ENCODE peak calls at places on chromosomes 11 and 22, in nine cellular contexts. N is tibial artery, Q is A549, Z is lower lobe of right lung, C is bronchial epithelial cell, Y is activated B cell treated with CpG ODN at 0.5 μM for 24 hours, M is ovary, A is heart left ventricle, J is uterus. O is an unnamed sample.
A peak's percentile ranks its signal among the peaks of the same experiment; 100 is the strongest.

GRCh38 chr11:703515-703914 is 2.5 kb upstream of the EPS8L2 start:
- DNase-seq in N (no peak), Q (no peak), Z (no peak), C (no peak), Y (no peak), M (no peak), A (no peak), J (no peak), O (no peak)

GRCh38 chr22:36311386-36312085 is 58.6 kb downstream of the APOL1 start:
- DNase-seq in N (no peak), Q (no peak), Z (no peak), C (no peak), Y (no peak), M (no peak), A (no peak), J (no peak), O (no peak)

GRCh38 chr22:45904236-45904635 is 72.7 kb downstream of the WNT7B start:
- DNase-seq in N (no peak), Q (no peak), Z (no peak), C (no peak), Y (no peak), M (no peak), A (no peak), J (no peak), O (peak; percentile 32)

GRCh38 chr22:41480397-41480735 is 11.4 kb downstream of the ACO2 start:
- DNase-seq in N (peak; percentile 22), Q (no peak), Z (no peak), C (no peak), Y (no peak), M (no peak), A (no peak), J (no peak), O (no peak)

GRCh38 chr22:39332441-39333064 is 13.1 kb upstream of the RPL3 start:
- DNase-seq in N (no peak), Q (no peak), Z (no peak), C (no peak), Y (no peak), M (no peak), A (no peak), J (no peak), O (peak; percentile 31)

GRCh38 chr22:21632237-21632895 is at the start of gene CCDC116:
- DNase-seq in N (no peak), Q (peak; percentile 31), Z (peak; percentile 70), C (no peak), Y (no peak), M (no peak), A (no peak), J (no peak), O (no peak)

GRCh38 chr11:4891996-4892640 is 10.4 kb downstream of the OR51T1 start:
- DNase-seq in N (no peak), Q (no peak), Z (no peak), C (peak; percentile 88), Y (no peak), M (no peak), A (no peak), J (no peak), O (no peak)

GRCh38 chr22:37095113-37095512 is 14.4 kb downstream of the TMPRSS6 start:
- DNase-seq in N (no peak), Q (no peak), Z (no peak), C (no peak), Y (no peak), M (no peak), A (no peak), J (no peak), O (no peak)

GRCh38 chr22:24716602-24717001 is 57.9 kb downstream of the PIWIL3 start:
- DNase-seq in N (no peak), Q (no peak), Z (no peak), C (no peak), Y (no peak), M (no peak), A (no peak), J (no peak), O (no peak)

GRCh38 chr11:119262668-119263351 is 54.1 kb downstream of the MCAM start:
- DNase-seq in N (no peak), Q (no peak), Z (no peak), C (peak; percentile 84), Y (no peak), M (no peak), A (no peak), J (no peak), O (no peak)
- TF ChIP-seq CTCF in N (no peak), Q (no peak), Z (no peak), C (no peak), Y (no peak), M (no peak), A (peak; percentile 41), J (no peak), O (no peak)

DNA sequence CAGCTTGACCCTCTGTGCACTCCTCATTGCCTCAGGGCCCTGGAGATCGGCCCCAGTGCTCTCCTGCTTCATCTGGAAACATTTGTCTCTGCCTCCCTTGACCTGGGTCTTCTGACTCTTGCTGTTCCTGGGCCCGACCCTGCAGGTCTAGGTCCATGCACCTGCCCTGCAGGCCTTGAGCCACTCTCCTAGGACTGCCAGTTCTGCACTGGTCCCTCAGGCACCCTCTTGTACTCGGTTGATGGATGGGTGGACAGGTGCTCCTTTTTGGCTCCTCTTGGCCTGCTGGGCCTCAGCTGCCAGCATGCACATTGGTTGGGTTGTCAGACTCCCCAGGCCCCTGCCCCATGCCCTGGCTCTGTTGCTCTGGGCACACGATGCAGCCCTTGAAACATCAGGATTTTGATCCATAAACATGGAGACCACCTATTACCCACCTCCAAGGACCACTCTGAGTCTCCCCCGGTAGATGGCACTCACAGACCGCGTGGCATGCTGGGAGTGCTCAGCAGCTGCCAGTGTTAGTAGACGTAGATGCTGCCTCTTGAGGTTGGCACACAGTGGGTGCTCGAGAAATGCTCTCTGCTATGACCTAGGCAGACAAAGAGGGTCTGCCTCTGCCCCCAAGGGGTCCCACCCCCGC is 20.2 kb upstream of the ACR start:
- DNase-seq in N (no peak), Q (no peak), Z (no peak), C (no peak), Y (no peak), M (no peak), A (no peak), J (no peak), O (no peak)
- TF ChIP-seq CTCF in N (no peak), Q (no peak), Z (no peak), C (no peak), Y (no peak), M (no peak), A (no peak), J (no peak), O (no peak)

GRCh38 chr11:45253640-45254039 is 32.5 kb downstream of the SYT13 start:
- DNase-seq in N (no peak), Q (no peak), Z (no peak), C (no peak), Y (no peak), M (no peak), A (no peak), J (no peak), O (no peak)

GRCh38 chr11:45252877-45253276 is 33.3 kb downstream of the SYT13 start:
- DNase-seq in N (no peak), Q (no peak), Z (no peak), C (no peak), Y (no peak), M (no peak), A (no peak), J (no peak), O (no peak)

GRCh38 chr11:45250035-45250693 is 36.0 kb downstream of the SYT13 start:
- DNase-seq in N (no peak), Q (no peak), Z (no peak), C (no peak), Y (no peak), M (no peak), A (no peak), J (no peak), O (no peak)

GRCh38 chr11:45254070-45254469 is 32.1 kb downstream of the SYT13 start:
- DNase-seq in N (no peak), Q (no peak), Z (no peak), C (no peak), Y (no peak), M (no peak), A (no peak), J (no peak), O (no peak)

DNA sequence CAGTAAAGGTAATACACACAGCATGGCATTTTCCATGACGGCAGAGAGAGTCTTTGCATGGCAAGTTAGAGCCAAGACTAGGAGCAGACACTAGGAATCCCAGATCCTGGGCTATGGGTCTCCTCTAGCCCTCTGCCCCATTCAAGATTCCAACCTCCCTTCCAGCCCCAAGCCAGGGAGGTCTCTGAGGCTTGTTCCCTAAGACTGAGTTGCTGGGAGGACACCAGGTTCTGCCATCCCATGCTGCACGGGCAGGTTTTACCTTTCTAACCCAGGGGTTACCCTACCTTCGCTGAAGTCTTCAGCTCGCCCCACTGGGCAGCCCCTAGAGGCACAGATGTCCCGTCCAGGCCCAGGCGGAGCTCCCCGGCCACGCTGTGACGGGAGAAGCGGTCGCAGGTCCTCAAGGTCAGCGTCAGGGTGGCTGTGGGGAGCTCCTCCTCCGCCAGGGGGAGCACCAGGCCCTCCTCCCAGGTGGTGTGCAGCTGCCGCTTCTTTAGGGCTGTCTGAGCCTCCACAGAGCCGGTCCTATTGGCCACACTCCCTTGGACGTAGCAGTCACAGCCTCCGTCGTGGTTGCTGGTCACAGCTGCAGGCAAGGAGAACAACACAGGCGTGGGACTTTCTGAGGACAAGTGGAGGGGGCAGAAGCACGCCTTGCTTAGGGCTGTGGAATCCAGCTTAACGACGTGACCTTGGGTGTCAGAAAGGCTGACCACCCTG is 33.8 kb downstream of the SYT13 start:
- DNase-seq in N (no peak), Q (peak; percentile 69), Z (peak; percentile 56), C (peak; percentile 26), Y (peak; percentile 22), M (peak; percentile 20), A (peak; percentile 68), J (no peak), O (peak; percentile 78)
- TF ChIP-seq CTCF in N (peak; percentile 51), Q (peak; percentile 82), Z (peak; percentile 65), C (peak; percentile 82), Y (no peak), M (no peak), A (peak; percentile 70), J (no peak), O (peak; percentile 79)

DNA sequence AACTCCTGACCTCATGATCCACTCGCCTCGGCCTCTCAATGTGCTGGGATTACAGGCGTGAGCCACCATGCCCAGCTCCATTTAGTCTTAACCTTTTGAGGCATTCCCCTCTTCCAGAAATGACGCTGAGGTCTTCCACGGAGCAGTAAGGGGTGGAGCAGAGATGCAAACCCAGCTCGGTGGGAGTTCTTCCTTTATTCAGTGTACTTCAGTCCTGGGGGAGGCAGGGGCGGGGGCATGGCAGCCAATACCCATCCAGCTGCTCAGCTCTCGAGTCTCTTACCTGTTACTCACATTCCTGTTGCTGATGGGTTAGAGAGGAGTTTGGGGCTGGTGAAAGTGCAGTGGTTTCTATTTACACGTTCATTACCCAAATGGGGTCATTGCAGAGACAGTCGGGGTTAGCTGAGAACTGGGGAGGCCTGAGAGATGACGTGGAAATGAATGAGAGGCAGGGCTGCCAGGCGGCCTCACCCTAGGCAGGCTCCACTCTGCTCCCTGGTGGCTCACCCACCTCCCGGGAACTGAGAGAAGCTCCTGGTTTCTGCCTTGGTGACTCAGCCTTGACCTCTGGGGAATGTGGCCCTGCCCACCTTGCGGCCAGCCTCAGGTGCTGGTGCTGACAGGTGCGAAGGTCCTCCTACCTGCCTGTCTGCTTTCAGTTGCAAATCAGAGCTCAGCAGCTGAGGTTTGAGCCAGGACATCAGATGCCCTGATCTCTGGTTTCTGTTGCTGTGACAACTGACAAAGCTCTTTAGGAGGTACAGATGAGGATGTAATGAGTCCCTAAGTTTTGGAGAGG is 13.4 kb upstream of the ST14 start:
- DNase-seq in N (no peak), Q (peak; percentile 54), Z (peak; percentile 84), C (peak; percentile 94), Y (no peak), M (no peak), A (peak; percentile 58), J (no peak), O (peak; percentile 46)
- TF ChIP-seq CTCF in N (no peak), Q (peak; percentile 25), Z (peak; percentile 32), C (peak; percentile 79), Y (no peak), M (no peak), A (peak; percentile 46), J (no peak), O (no peak)

GRCh38 chr11:33296695-33297094 is 39.5 kb downstream of the HIPK3 start:
- DNase-seq in N (no peak), Q (no peak), Z (no peak), C (no peak), Y (no peak), M (no peak), A (no peak), J (no peak), O (no peak)
- TF ChIP-seq CTCF in N (no peak), Q (no peak), Z (no peak), C (no peak), Y (no peak), M (no peak), A (no peak), J (no peak), O (no peak)

O was measured in adrenal gland.